ENCODE peak calls at places on chromosomes 13 and 19, in nine cellular contexts. M is IMR-90, L is ovary, F is stomach, G is esophagus squamous epithelium, D is tibial nerve, Q is testis, X is sigmoid colon, E is heart left ventricle. P is an unnamed sample.

GRCh38 chr13:37306778-37307544 is 201.5 kb upstream of the CSNK1A1L start:
- DNase-seq in E (no peak), F (no peak), X (no peak), M (peak; percentile 98), D (no peak), G (no peak), Q (no peak), L (no peak), P (no peak)

GRCh38 chr13:92941167-92941566 is 285.4 kb upstream of the GPC6 start:
- DNase-seq in Q (no peak), G (no peak), D (no peak), E (no peak), F (no peak), L (no peak), X (no peak), M (no peak), P (no peak)

GRCh38 chr13:102020611-102021216 is 381.1 kb downstream of the FGF14 start:
- DNase-seq in D (no peak), X (no peak), E (no peak), G (no peak), F (no peak), L (no peak), Q (no peak), M (no peak), P (no peak)

GRCh38 chr19:13118424-13119193 is 545 bp downstream of the NACC1 start:
- DNase-seq in Q (peak; percentile 65), M (peak; percentile 31), E (peak; percentile 47), G (no peak), F (peak; percentile 52), X (peak; percentile 76), L (peak; percentile 72), D (no peak), P (peak; percentile 74)

GRCh38 chr19:16031872-16032200 is 44.5 kb upstream of the TPM4 start:
- DNase-seq in L (no peak), D (no peak), X (no peak), M (no peak), G (no peak), E (no peak), Q (no peak), F (no peak), P (no peak)

GRCh38 chr19:46898731-46899130 is 37.9 kb downstream of the ARHGAP35 start:
- DNase-seq in Q (peak; percentile 56), F (no peak), L (peak; percentile 25), E (no peak), G (no peak), M (peak; percentile 76), D (no peak), X (peak; percentile 75), P (no peak)

GRCh38 chr19:44752123-44752815 is 3.8 kb downstream of the BCL3 start:
- DNase-seq in D (no peak), M (no peak), E (no peak), G (no peak), Q (no peak), F (no peak), L (no peak), X (no peak), P (no peak)

GRCh38 chr19:2607712-2608601 is 94.5 kb downstream of the GNG7 start:
- DNase-seq in D (no peak), E (no peak), F (no peak), M (no peak), L (no peak), Q (no peak), G (no peak), X (peak; percentile 65), P (no peak)

DNA sequence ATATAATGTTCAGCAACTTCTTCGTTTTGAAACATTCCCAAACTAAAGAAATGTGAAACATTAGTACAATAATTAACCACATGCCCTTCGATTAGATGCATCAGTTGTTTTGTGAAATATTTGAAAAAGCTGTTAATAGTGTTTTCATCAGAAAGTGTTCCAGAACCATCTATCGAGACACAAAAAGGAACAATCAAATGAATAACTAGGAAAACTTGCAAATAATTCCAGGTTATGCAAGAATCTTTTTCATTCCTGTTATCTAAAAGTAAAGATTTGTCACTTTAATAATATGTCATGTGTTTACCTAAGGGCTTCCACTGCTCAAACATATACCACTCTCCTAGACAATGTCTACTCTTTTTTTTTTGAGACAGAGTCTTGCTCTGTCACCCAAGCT is 904.2 kb upstream of the MIR17HG start:
- DNase-seq in D (no peak), M (peak; percentile 9), L (no peak), F (no peak), G (no peak), E (no peak), Q (no peak), X (no peak), P (no peak)
- TF ChIP-seq POLR2A in D (no peak), M (no peak), L (no peak), F (no peak), G (no peak), E (no peak), Q (no peak), X (no peak), P (no peak)

GRCh38 chr19:36997843-36998235 is 80.4 kb upstream of the ZNF420 start:
- DNase-seq in E (no peak), F (no peak), X (no peak), M (no peak), Q (no peak), D (no peak), L (no peak), G (no peak), P (no peak)
- H3K9me3 ChIP-seq in E (peaks cover 74% of the 10 kb centered on the region), F (peaks cover 94% of the 10 kb centered on the region), X (no peaks in the 10 kb centered on the region), M (peaks cover 20% of the 10 kb centered on the region), Q (no peaks in the 10 kb centered on the region), D (no peaks in the 10 kb centered on the region), L (peaks cover 4% of the 10 kb centered on the region), G (peaks cover 73% of the 10 kb centered on the region), P (no peaks in the 10 kb centered on the region)

DNA sequence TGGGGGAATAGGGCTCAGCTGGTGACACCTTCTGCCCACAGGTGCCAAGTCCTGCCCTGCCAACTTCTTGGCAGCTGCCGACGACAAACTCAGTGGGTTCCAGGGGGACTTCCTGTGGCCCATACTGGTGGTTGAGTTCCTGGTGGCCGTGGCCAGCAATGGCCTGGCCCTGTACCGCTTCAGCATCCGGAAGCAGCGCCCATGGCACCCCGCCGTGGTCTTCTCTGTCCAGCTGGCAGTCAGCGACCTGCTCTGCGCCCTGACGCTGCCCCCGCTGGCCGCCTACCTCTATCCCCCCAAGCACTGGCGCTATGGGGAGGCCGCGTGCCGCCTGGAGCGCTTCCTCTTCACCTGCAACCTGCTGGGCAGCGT is 2.1 kb downstream of the P2RY11 start:
- DNase-seq in M (no peak), D (no peak), L (no peak), F (no peak), X (no peak), E (no peak), G (no peak), Q (no peak), P (no peak)
- TF ChIP-seq POLR2A in M (no peak), D (no peak), L (no peak), F (no peak), X (no peak), E (no peak), G (no peak), Q (no peak), P (no peak)

DNA sequence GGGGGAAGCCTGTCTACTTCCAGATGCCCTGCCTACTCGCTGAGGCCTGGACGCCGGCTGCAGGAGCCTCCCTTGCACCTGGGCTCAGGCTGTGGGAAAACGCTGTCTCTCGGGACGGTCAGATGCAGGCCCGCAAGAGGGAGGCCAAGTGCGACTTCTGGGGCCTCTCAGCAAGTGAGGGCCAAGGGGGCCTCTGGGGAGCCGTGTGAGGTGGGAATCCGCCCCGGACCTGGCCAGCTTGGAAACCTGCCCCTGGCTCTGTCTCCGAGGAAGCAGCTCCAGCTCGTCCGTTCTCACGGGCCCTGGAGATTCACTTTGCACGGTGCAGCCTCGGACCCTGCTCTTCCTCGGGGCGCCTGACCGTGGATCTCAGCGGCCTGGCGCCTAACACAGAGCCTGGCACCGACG is 11.4 kb upstream of the CRTC1 start:
- DNase-seq in X (no peak), F (no peak), M (no peak), G (no peak), D (no peak), E (no peak), Q (no peak), L (no peak), P (no peak)
- H3K9me3 ChIP-seq in X (no peaks in the 10 kb centered on the region), F (no peaks in the 10 kb centered on the region), M (peaks cover 2% of the 10 kb centered on the region), G (no peaks in the 10 kb centered on the region), D (no peaks in the 10 kb centered on the region), E (no peaks in the 10 kb centered on the region), Q (no peaks in the 10 kb centered on the region), L (no peaks in the 10 kb centered on the region), P (no peaks in the 10 kb centered on the region)

DNA sequence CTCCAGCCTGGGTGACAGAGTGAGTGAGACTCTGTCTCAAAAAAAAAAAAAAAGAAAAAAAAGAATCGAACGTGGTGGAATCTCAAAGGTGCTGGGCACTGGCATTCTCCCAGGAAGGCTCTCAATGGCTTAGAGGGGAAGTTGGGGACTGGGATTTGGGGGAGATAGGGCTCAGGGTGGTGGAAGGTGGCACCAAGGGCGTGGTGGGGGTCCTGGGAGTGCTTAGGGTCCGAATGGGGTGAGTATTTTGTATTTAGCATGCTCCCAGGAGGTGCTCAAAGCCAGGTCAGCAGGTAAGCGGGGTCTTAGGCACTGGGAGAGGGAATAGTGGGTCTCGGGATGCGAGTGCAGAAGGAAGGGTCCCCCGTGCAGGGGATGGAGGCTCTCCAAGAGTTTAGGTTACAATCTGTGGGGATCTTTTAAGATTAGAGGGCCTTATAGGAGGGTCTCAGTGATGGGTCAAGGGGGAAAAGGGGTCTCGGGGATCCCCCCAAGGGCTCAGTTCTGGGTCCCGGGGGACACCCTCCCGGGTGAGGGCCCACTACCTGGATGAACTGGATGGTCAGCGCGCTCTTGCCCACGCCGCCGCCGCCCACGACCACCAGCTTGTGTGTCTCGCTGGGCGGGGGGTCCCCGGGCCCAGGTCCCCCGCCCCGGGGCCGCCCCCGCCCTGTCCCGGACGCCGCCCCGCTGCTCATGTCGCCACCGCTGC is 386 bp downstream of the RRAS start:
- DNase-seq in X (peak; percentile 79), F (no peak), E (peak; percentile 44), D (peak; percentile 20), L (peak; percentile 67), M (no peak), G (no peak), Q (no peak), P (no peak)
- TF ChIP-seq POLR2A in X (no peak), F (no peak), E (peak; percentile 37), D (peak; percentile 31), L (peak; percentile 44), M (no peak), G (peak; percentile 63), Q (no peak), P (no peak)

GRCh38 chr19:8616861-8617260 is 6.3 kb upstream of the ADAMTS10 start:
- DNase-seq in X (no peak), F (no peak), G (no peak), M (no peak), E (no peak), L (no peak), D (no peak), Q (no peak), P (no peak)
- H3K9me3 ChIP-seq in X (no peaks in the 10 kb centered on the region), F (no peaks in the 10 kb centered on the region), G (no peaks in the 10 kb centered on the region), M (no peaks in the 10 kb centered on the region), E (no peaks in the 10 kb centered on the region), L (no peaks in the 10 kb centered on the region), D (no peaks in the 10 kb centered on the region), Q (no peaks in the 10 kb centered on the region), P (no peaks in the 10 kb centered on the region)

P was measured in right lobe of liver.